ENCODE peak calls at places on chromosomes 1 and 21, in eight cellular contexts. H, R, P, W, D, T, S and B are unnamed samples.
A peak's percentile ranks its signal among the peaks of the same experiment; 100 is the strongest.

GRCh38 chr1:228323401-228323800 is 83.2 kb downstream of the TRIM11 start:
- DNase-seq in P (peak; percentile 28), T (no peak), S (no peak), H (no peak), W (no peak), D (no peak), R (no peak), B (no peak)

GRCh38 chr1:223748405-223748772 is 36.0 kb downstream of the CAPN2 start:
- DNase-seq in H (no peak), S (no peak), D (no peak), T (peak; percentile 51), W (no peak), R (no peak), P (no peak), B (peak; percentile 58)

GRCh38 chr21:32403201-32403701 is 9.3 kb upstream of the EVA1C start:
- DNase-seq in T (peak; percentile 74), H (peak; percentile 51), S (peak; percentile 45), D (peak; percentile 71), W (no peak), R (peak; percentile 85), P (peak; percentile 63), B (peak; percentile 78)

GRCh38 chr1:5717031-5717682 is 275.1 kb downstream of the NPHP4 start:
- DNase-seq in H (no peak), W (no peak), T (no peak), D (no peak), S (no peak), P (peak; percentile 41), R (no peak), B (no peak)

GRCh38 chr1:32741417-32742131 is 39.0 kb upstream of the SYNC start:
- DNase-seq in H (peak; percentile 70), T (no peak), P (no peak), D (peak; percentile 43), S (no peak), R (peak; percentile 66), W (no peak), B (peak; percentile 64)

GRCh38 chr1:206048582-206048981 is 4.4 kb upstream of the RHEX start:
- DNase-seq in R (peak; percentile 22), H (no peak), T (peak; percentile 25), D (no peak), S (no peak), W (no peak), P (peak; percentile 67), B (no peak)

GRCh38 chr1:223258751-223259177 is 105.2 kb downstream of the SUSD4 start:
- DNase-seq in R (no peak), H (peak; percentile 73), P (no peak), W (no peak), S (no peak), D (no peak), T (peak; percentile 69), B (peak; percentile 82)

GRCh38 chr1:42379794-42380616 is 587 bp upstream of the RIMKLA start:
- DNase-seq in S (no peak), P (peak; percentile 44), R (peak; percentile 51), T (peak; percentile 42), D (no peak), H (peak; percentile 49), W (no peak), B (peak; percentile 57)

GRCh38 chr1:192889082-192889481 is 80.2 kb downstream of the RGS2 start:
- DNase-seq in R (no peak), T (no peak), H (no peak), S (no peak), W (no peak), D (no peak), P (no peak), B (no peak)

GRCh38 chr1:20380616-20381035 is 90.0 kb downstream of the VWA5B1 start:
- DNase-seq in W (no peak), R (no peak), D (no peak), T (peak; percentile 75), S (no peak), H (peak; percentile 52), P (no peak), B (peak; percentile 93)

GRCh38 chr1:38558055-38558454 is 301.5 kb downstream of the RRAGC start:
- DNase-seq in P (no peak), R (peak; percentile 64), D (no peak), H (no peak), T (no peak), S (no peak), W (no peak), B (no peak)

GRCh38 chr1:151221616-151222015 is 23.3 kb downstream of the PIP5K1A start:
- DNase-seq in S (no peak), T (no peak), P (no peak), R (no peak), H (no peak), D (no peak), W (no peak), B (peak; percentile 33)

GRCh38 chr21:38699048-38699447 is 106.7 kb upstream of the ETS2 start:
- DNase-seq in T (no peak), S (no peak), H (no peak), D (peak; percentile 53), R (peak; percentile 15), W (no peak), P (no peak), B (peak; percentile 11)

GRCh38 chr1:40648928-40649591 is 16.4 kb downstream of the RIMS3 start:
- DNase-seq in R (no peak), H (no peak), D (no peak), W (no peak), S (no peak), T (no peak), P (no peak), B (no peak)

GRCh38 chr1:100050139-100050538 is 80.3 kb downstream of the SLC35A3 start:
- DNase-seq in R (no peak), P (no peak), W (no peak), D (no peak), S (no peak), T (no peak), H (no peak), B (no peak)

GRCh38 chr1:207393610-207394009 is 60.5 kb upstream of the CR2 start:
- DNase-seq in W (no peak), R (no peak), S (no peak), T (peak; percentile 14), D (no peak), H (peak; percentile 26), P (no peak), B (peak; percentile 94)

GRCh38 chr21:43644609-43645008 is 14.7 kb downstream of the HSF2BP start:
- DNase-seq in P (no peak), W (no peak), D (no peak), R (no peak), S (no peak), H (no peak), T (peak; percentile 56), B (peak; percentile 88)

GRCh38 chr1:5758000-5758858 is 234.0 kb downstream of the NPHP4 start:
- DNase-seq in R (no peak), D (no peak), S (no peak), W (no peak), T (no peak), H (no peak), P (no peak), B (no peak)

GRCh38 chr21:36668713-36669112 is 30.2 kb upstream of the SIM2 start:
- DNase-seq in W (no peak), P (no peak), S (no peak), R (no peak), H (no peak), D (no peak), T (no peak), B (no peak)

GRCh38 chr1:53375440-53375839 is 47.6 kb upstream of the LRP8 start:
- DNase-seq in T (no peak), D (peak; percentile 39), R (no peak), S (no peak), H (no peak), W (no peak), P (no peak), B (no peak)

GRCh38 chr1:110875216-110875731 is 2.3 kb downstream of the CD53 start:
- DNase-seq in D (no peak), R (no peak), S (peak; percentile 38), P (no peak), T (no peak), W (no peak), H (no peak), B (no peak)

GRCh38 chr1:196074182-196074581 is 534.1 kb downstream of the KCNT2 start:
- DNase-seq in W (no peak), P (no peak), H (no peak), R (no peak), S (no peak), D (no peak), T (no peak), B (no peak)

GRCh38 chr1:103208844-103209243 is 100.5 kb upstream of the COL11A1 start:
- DNase-seq in H (no peak), S (no peak), W (no peak), T (no peak), R (no peak), D (no peak), P (no peak), B (no peak)

GRCh38 chr1:200198247-200198646 is 170.7 kb downstream of the NR5A2 start:
- DNase-seq in W (no peak), S (no peak), R (no peak), D (peak; percentile 69), P (no peak), H (no peak), T (no peak), B (no peak)

GRCh38 chr1:81157686-81158085 is 643.0 kb upstream of the ADGRL2 start:
- DNase-seq in T (no peak), H (no peak), W (no peak), D (no peak), S (no peak), R (no peak), P (no peak), B (peak; percentile 3)

GRCh38 chr1:246317291-246317690 is 189.8 kb downstream of the SMYD3 start:
- DNase-seq in D (no peak), H (no peak), T (no peak), S (no peak), W (no peak), R (no peak), P (no peak), B (no peak)
- H3K27ac ChIP-seq in D (no peak overlapping the region), H (no peak overlapping the region), T (no peak overlapping the region), S (no peak overlapping the region), W (no peak overlapping the region), R (no peak overlapping the region), P (no peak overlapping the region), B (peak overlapping the region; percentile 19)

DNA sequence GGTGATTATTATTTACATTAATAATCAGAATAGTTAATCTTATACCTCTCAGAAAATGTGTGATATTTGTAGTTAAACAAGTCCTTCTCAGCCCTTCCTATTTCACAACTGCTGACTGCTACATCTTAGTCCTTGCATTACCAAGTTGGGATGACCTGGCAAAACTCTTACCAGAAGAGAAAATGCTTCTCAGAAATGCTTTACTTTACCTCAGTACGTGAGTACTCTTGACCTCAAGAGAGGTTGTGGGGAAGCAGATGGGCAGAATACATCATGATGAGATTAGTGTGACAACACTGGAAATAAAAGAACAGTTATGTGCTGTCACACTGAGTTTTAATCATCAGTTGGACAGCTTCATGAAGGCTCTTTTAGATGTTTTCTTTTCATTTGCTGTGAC is 16.2 kb downstream of the CFAP126 start:
- DNase-seq in H (no peak), W (no peak), D (peak; percentile 47), P (no peak), R (no peak), T (no peak), S (no peak), B (no peak)
- H3K27ac ChIP-seq in H (no peak overlapping the region), W (no peak overlapping the region), D (peak overlapping the region; percentile 20), P (no peak overlapping the region), R (no peak overlapping the region), T (peak overlapping the region; percentile 27), S (no peak overlapping the region), B (no peak overlapping the region)

GRCh38 chr21:42193131-42193671 is 25.7 kb upstream of the ABCG1 start:
- DNase-seq in W (peak; percentile 14), R (no peak), S (peak; percentile 49), H (no peak), P (no peak), D (peak; percentile 91), T (no peak), B (no peak)
- H3K27ac ChIP-seq in W (no peak overlapping the region), R (no peak overlapping the region), S (no peak overlapping the region), H (peak overlapping the region; percentile 69), P (no peak overlapping the region), D (peak overlapping the region; percentile 84), T (no peak overlapping the region), B (no peak overlapping the region)

GRCh38 chr1:15850450-15851079 is 3.1 kb downstream of the SPEN start:
- DNase-seq in D (no peak), W (no peak), P (no peak), T (no peak), S (no peak), R (no peak), H (no peak), B (peak; percentile 22)
- H3K27ac ChIP-seq in D (peak overlapping the region; percentile 95), W (peak overlapping the region; percentile 98), P (peak overlapping the region; percentile 99), T (no peak overlapping the region), S (no peak overlapping the region), R (peak overlapping the region; percentile 94), H (peak overlapping the region; percentile 96), B (peak overlapping the region; percentile 96)